ENCODE peak calls at places on chromosomes 12 and 14, in six cellular contexts. One of them, this sample, is unnamed.

GRCh38 chr12:67034110-67034879 is 234.9 kb upstream of the CAND1 start:
- DNase-seq in GM04503: no peak
- DNase-seq in HL-60: no peak
- DNase-seq in NCI-H1436: no peak
- DNase-seq in amniotic stem cell: no peak
- DNase-seq in WTC11: no peak
- DNase-seq in this sample: no peak

GRCh38 chr14:64515053-64515452 is 10.5 kb downstream of the ZBTB1 start:
- DNase-seq in GM04503: no peak
- DNase-seq in HL-60: no peak
- DNase-seq in NCI-H1436: no peak
- DNase-seq in amniotic stem cell: no peak
- DNase-seq in WTC11: no peak
- DNase-seq in this sample: no peak

GRCh38 chr12:12541782-12542181 is 20.9 kb downstream of the DUSP16 start:
- DNase-seq in GM04503: no peak
- DNase-seq in HL-60: no peak
- DNase-seq in NCI-H1436: no peak
- DNase-seq in amniotic stem cell: no peak
- DNase-seq in WTC11: no peak
- DNase-seq in this sample: no peak

GRCh38 chr12:3972576-3972975 is 99.4 kb upstream of the PARP11 start:
- DNase-seq in GM04503: no peak
- DNase-seq in HL-60: no peak
- DNase-seq in NCI-H1436: no peak
- DNase-seq in amniotic stem cell: no peak
- DNase-seq in WTC11: no peak
- DNase-seq in this sample: no peak

GRCh38 chr14:101791919-101792572 is 30.5 kb downstream of the PPP2R5C start:
- DNase-seq in GM04503: no peak
- DNase-seq in HL-60: no peak
- DNase-seq in NCI-H1436: no peak
- DNase-seq in amniotic stem cell: no peak
- DNase-seq in WTC11: no peak
- DNase-seq in this sample: no peak

GRCh38 chr14:23123419-23123818 is 4.4 kb upstream of the CEBPE start:
- DNase-seq in GM04503: no peak
- DNase-seq in HL-60: no peak
- DNase-seq in NCI-H1436: no peak
- DNase-seq in amniotic stem cell: no peak
- DNase-seq in WTC11: no peak
- DNase-seq in this sample: peak; percentile 86

GRCh38 chr14:30550335-30550734 is 8.6 kb upstream of the G2E3 start:
- DNase-seq in GM04503: no peak
- DNase-seq in HL-60: no peak
- DNase-seq in NCI-H1436: no peak
- DNase-seq in amniotic stem cell: no peak
- DNase-seq in WTC11: no peak
- DNase-seq in this sample: no peak

GRCh38 chr14:35687335-35687939 is 121.7 kb downstream of the RALGAPA1 start:
- DNase-seq in GM04503: no peak
- DNase-seq in HL-60: peak; percentile 23
- DNase-seq in NCI-H1436: peak; percentile 36
- DNase-seq in amniotic stem cell: peak; percentile 27
- DNase-seq in WTC11: peak; percentile 26
- DNase-seq in this sample: no peak

GRCh38 chr14:73758392-73759182 is 44.4 kb upstream of the PNMA1 start:
- DNase-seq in GM04503: no peak
- DNase-seq in HL-60: peak; percentile 82
- DNase-seq in NCI-H1436: peak; percentile 78
- DNase-seq in amniotic stem cell: no peak
- DNase-seq in WTC11: peak; percentile 89
- DNase-seq in this sample: peak; percentile 88

GRCh38 chr12:104516821-104517220 is 60.1 kb downstream of the CHST11 start:
- DNase-seq in GM04503: no peak
- DNase-seq in HL-60: no peak
- DNase-seq in NCI-H1436: no peak
- DNase-seq in amniotic stem cell: no peak
- DNase-seq in WTC11: no peak
- DNase-seq in this sample: no peak

GRCh38 chr14:63562414-63562813 is 19.2 kb upstream of the PPP2R5E start:
- DNase-seq in GM04503: no peak
- DNase-seq in HL-60: no peak
- DNase-seq in NCI-H1436: no peak
- DNase-seq in amniotic stem cell: no peak
- DNase-seq in WTC11: no peak
- DNase-seq in this sample: no peak

GRCh38 chr14:24013654-24014514 is 25.2 kb downstream of the DHRS4L2 start:
- DNase-seq in GM04503: peak; percentile 16
- DNase-seq in HL-60: peak; percentile 63
- DNase-seq in NCI-H1436: peak; percentile 65
- DNase-seq in amniotic stem cell: peak; percentile 36
- DNase-seq in WTC11: peak; percentile 28
- DNase-seq in this sample: no peak

GRCh38 chr14:59254146-59254910 is 65.9 kb downstream of the DAAM1 start:
- DNase-seq in GM04503: peak; percentile 96
- DNase-seq in HL-60: no peak
- DNase-seq in NCI-H1436: no peak
- DNase-seq in amniotic stem cell: peak; percentile 16
- DNase-seq in WTC11: no peak
- DNase-seq in this sample: no peak

GRCh38 chr12:53551889-53552291 is 44.6 kb upstream of the NPFF start:
- DNase-seq in GM04503: no peak
- DNase-seq in HL-60: no peak
- DNase-seq in NCI-H1436: peak; percentile 2
- DNase-seq in amniotic stem cell: no peak
- DNase-seq in WTC11: no peak
- DNase-seq in this sample: no peak

GRCh38 chr12:93113317-93114006 is 184.4 kb upstream of the EEA1 start:
- DNase-seq in GM04503: no peak
- DNase-seq in HL-60: no peak
- DNase-seq in NCI-H1436: no peak
- DNase-seq in amniotic stem cell: no peak
- DNase-seq in WTC11: no peak
- DNase-seq in this sample: no peak

GRCh38 chr12:115335594-115335993 is 651.6 kb upstream of the TBX3 start:
- DNase-seq in GM04503: no peak
- DNase-seq in HL-60: no peak
- DNase-seq in NCI-H1436: no peak
- DNase-seq in amniotic stem cell: no peak
- DNase-seq in WTC11: no peak
- DNase-seq in this sample: no peak

GRCh38 chr12:102539651-102540553 is 59.5 kb upstream of the IGF1 start:
- DNase-seq in GM04503: peak; percentile 94
- DNase-seq in HL-60: no peak
- DNase-seq in NCI-H1436: no peak
- DNase-seq in amniotic stem cell: peak; percentile 78
- DNase-seq in WTC11: no peak
- DNase-seq in this sample: no peak

GRCh38 chr12:31578632-31579031 is 12.3 kb downstream of the DENND5B start:
- DNase-seq in GM04503: peak; percentile 60
- DNase-seq in HL-60: no peak
- DNase-seq in NCI-H1436: no peak
- DNase-seq in amniotic stem cell: no peak
- DNase-seq in WTC11: no peak
- DNase-seq in this sample: no peak

GRCh38 chr14:62667515-62667914 is 377.7 kb downstream of the KCNH5 start:
- DNase-seq in GM04503: no peak
- DNase-seq in HL-60: no peak
- DNase-seq in NCI-H1436: peak; percentile 54
- DNase-seq in amniotic stem cell: no peak
- DNase-seq in WTC11: no peak
- DNase-seq in this sample: no peak

GRCh38 chr12:52020539-52021336 is 14.0 kb downstream of the TAMALIN start:
- DNase-seq in GM04503: no peak
- DNase-seq in HL-60: no peak
- DNase-seq in NCI-H1436: peak; percentile 74
- DNase-seq in amniotic stem cell: no peak
- DNase-seq in WTC11: peak; percentile 87
- DNase-seq in this sample: peak; percentile 73

GRCh38 chr12:130945793-130946492 is 7.8 kb upstream of the ADGRD1 start:
- DNase-seq in GM04503: no peak
- DNase-seq in HL-60: no peak
- DNase-seq in NCI-H1436: no peak
- DNase-seq in amniotic stem cell: no peak
- DNase-seq in WTC11: no peak
- DNase-seq in this sample: no peak

GRCh38 chr12:54933381-54933780 is 51.2 kb downstream of the TESPA1 start:
- DNase-seq in GM04503: no peak
- DNase-seq in HL-60: no peak
- DNase-seq in NCI-H1436: no peak
- DNase-seq in amniotic stem cell: no peak
- DNase-seq in WTC11: no peak
- DNase-seq in this sample: no peak

GRCh38 chr12:132834181-132834711 is 5.6 kb upstream of the GOLGA3 start:
- DNase-seq in GM04503: no peak
- DNase-seq in HL-60: no peak
- DNase-seq in NCI-H1436: no peak
- DNase-seq in amniotic stem cell: no peak
- DNase-seq in WTC11: no peak
- DNase-seq in this sample: no peak

GRCh38 chr14:105173901-105174894 is 5.6 kb upstream of the JAG2 start:
- DNase-seq in GM04503: no peak
- DNase-seq in HL-60: no peak
- DNase-seq in NCI-H1436: no peak
- DNase-seq in amniotic stem cell: no peak
- DNase-seq in WTC11: no peak
- DNase-seq in this sample: no peak

GRCh38 chr12:89984846-89985245 is 276.2 kb upstream of the ATP2B1 start:
- DNase-seq in GM04503: no peak
- DNase-seq in HL-60: no peak
- DNase-seq in NCI-H1436: no peak
- DNase-seq in amniotic stem cell: no peak
- DNase-seq in WTC11: no peak
- DNase-seq in this sample: no peak

GRCh38 chr14:54252072-54252730 is 144.6 kb upstream of the CDKN3 start:
- DNase-seq in GM04503: peak; percentile 50
- DNase-seq in HL-60: no peak
- DNase-seq in NCI-H1436: no peak
- DNase-seq in amniotic stem cell: peak; percentile 4
- DNase-seq in WTC11: no peak
- DNase-seq in this sample: no peak

GRCh38 chr12:46523863-46524770 is 151.5 kb upstream of the SLC38A2 start:
- DNase-seq in GM04503: peak; percentile 84
- DNase-seq in HL-60: no peak
- DNase-seq in NCI-H1436: no peak
- DNase-seq in amniotic stem cell: peak; percentile 82
- DNase-seq in WTC11: no peak
- DNase-seq in this sample: no peak

GRCh38 chr12:7995266-7995963 is 37.1 kb upstream of the FOXJ2 start:
- DNase-seq in GM04503: peak; percentile 65
- DNase-seq in HL-60: peak; percentile 73
- DNase-seq in NCI-H1436: peak; percentile 65
- DNase-seq in amniotic stem cell: peak; percentile 85
- DNase-seq in WTC11: peak; percentile 76
- DNase-seq in this sample: peak; percentile 88

GRCh38 chr12:111438501-111438900 is 32.8 kb downstream of the SH2B3 start:
- DNase-seq in GM04503: no peak
- DNase-seq in HL-60: peak; percentile 97
- DNase-seq in NCI-H1436: peak; percentile 19
- DNase-seq in amniotic stem cell: no peak
- DNase-seq in WTC11: no peak
- DNase-seq in this sample: no peak

GRCh38 chr14:90698379-90698869 is 117.8 kb downstream of the TTC7B start:
- DNase-seq in GM04503: peak; percentile 33
- DNase-seq in HL-60: no peak
- DNase-seq in NCI-H1436: no peak
- DNase-seq in amniotic stem cell: no peak
- DNase-seq in WTC11: no peak
- DNase-seq in this sample: no peak

GRCh38 chr14:34498684-34499412 is 36.8 kb upstream of the SPTSSA start:
- DNase-seq in GM04503: no peak
- DNase-seq in HL-60: no peak
- DNase-seq in NCI-H1436: peak; percentile 34
- DNase-seq in amniotic stem cell: no peak
- DNase-seq in WTC11: no peak
- DNase-seq in this sample: no peak

GRCh38 chr12:11953523-11953922 is 117.2 kb upstream of the BCL2L14 start:
- DNase-seq in GM04503: no peak
- DNase-seq in HL-60: no peak
- DNase-seq in NCI-H1436: no peak
- DNase-seq in amniotic stem cell: no peak
- DNase-seq in WTC11: no peak
- DNase-seq in this sample: no peak

GRCh38 chr12:24979971-24980730 is 31.2 kb upstream of the BCAT1 start:
- DNase-seq in GM04503: no peak
- DNase-seq in HL-60: no peak
- DNase-seq in NCI-H1436: no peak
- DNase-seq in amniotic stem cell: no peak
- DNase-seq in WTC11: no peak
- DNase-seq in this sample: no peak

GRCh38 chr14:69023035-69023434 is 43.9 kb upstream of the ACTN1 start:
- DNase-seq in GM04503: no peak
- DNase-seq in HL-60: no peak
- DNase-seq in NCI-H1436: no peak
- DNase-seq in amniotic stem cell: no peak
- DNase-seq in WTC11: no peak
- DNase-seq in this sample: no peak

This sample was measured in upper lobe of right lung.